ENCODE peak calls at places on chromosomes 3 and 15, in nine cellular contexts. G is neural progenitor cell; N is hepatocyte; Z is GM12865; W is IMR-90; J is breast epithelium; C is endodermal cell; Y is CD8-positive, alpha-beta memory T cell; U is psoas muscle. E is an unnamed sample.

GRCh38 chr15:74430510-74430951 is 3.2 kb downstream of the SEMA7A start:
- DNase-seq in G (no peak), Y (no peak), U (no peak), N (no peak), C (no peak), Z (peak), W (no peak), J (no peak), E (no peak)

GRCh38 chr3:155673411-155673810 is 71.5 kb downstream of the PLCH1 start:
- DNase-seq in J (no peak), G (no peak), Z (no peak), Y (no peak), U (no peak), W (no peak), C (no peak), N (no peak), E (no peak)

GRCh38 chr3:140096037-140096436 is 161.1 kb downstream of the CLSTN2 start:
- DNase-seq in J (no peak), G (no peak), Y (no peak), C (no peak), N (no peak), U (no peak), W (no peak), Z (no peak), E (no peak)

GRCh38 chr3:37072892-37073291 is 79.6 kb downstream of the MLH1 start:
- DNase-seq in Y (no peak), C (no peak), W (peak), Z (no peak), J (peak), G (no peak), N (peak), U (no peak), E (no peak)

GRCh38 chr3:126936853-126937395 is 46.0 kb upstream of the PLXNA1 start:
- DNase-seq in N (no peak), U (no peak), W (no peak), C (no peak), G (no peak), Z (no peak), Y (no peak), J (no peak), E (no peak)

GRCh38 chr15:23095796-23096195 is 40.8 kb downstream of the GOLGA6L1 start:
- DNase-seq in N (no peak), C (no peak), W (no peak), J (no peak), Z (no peak), Y (no peak), G (no peak), U (no peak), E (no peak)

GRCh38 chr3:169813757-169814517 is 1.2 kb upstream of the LRRC34 start:
- DNase-seq in Y (peak), C (peak), J (no peak), G (peak), W (no peak), U (no peak), Z (peak), N (peak), E (peak)

GRCh38 chr3:197953325-197953724 is 3.3 kb downstream of the RPL35A start:
- DNase-seq in C (no peak), J (no peak), G (no peak), U (no peak), N (no peak), Y (no peak), Z (no peak), W (no peak), E (no peak)

GRCh38 chr3:143529018-143529478 is 319.2 kb downstream of the SLC9A9 start:
- DNase-seq in C (no peak), Z (peak), W (no peak), N (no peak), G (no peak), J (no peak), U (peak), Y (peak), E (peak)

GRCh38 chr15:101221858-101222257 is 30.0 kb downstream of the CHSY1 start:
- DNase-seq in J (no peak), W (no peak), G (no peak), N (no peak), Y (no peak), U (no peak), Z (no peak), C (no peak), E (no peak)

GRCh38 chr3:3685721-3686120 is 113.5 kb upstream of the LRRN1 start:
- DNase-seq in G (no peak), Y (no peak), W (no peak), J (no peak), Z (no peak), C (no peak), N (no peak), U (no peak), E (no peak)

GRCh38 chr3:3686907-3687648 is 112.2 kb upstream of the LRRN1 start:
- DNase-seq in W (no peak), J (no peak), N (no peak), G (no peak), Y (no peak), U (no peak), C (no peak), Z (no peak), E (no peak)

GRCh38 chr3:3683261-3683660 is 116.0 kb upstream of the LRRN1 start:
- DNase-seq in W (no peak), Y (no peak), Z (no peak), U (no peak), G (no peak), J (no peak), C (no peak), N (no peak), E (no peak)
- H3K4me3 ChIP-seq in W (no peak), Y (no peak), Z (no peak), U (no peak), G (no peak), J (no peak), C (no peak), N (no peak), E (no peak)

DNA sequence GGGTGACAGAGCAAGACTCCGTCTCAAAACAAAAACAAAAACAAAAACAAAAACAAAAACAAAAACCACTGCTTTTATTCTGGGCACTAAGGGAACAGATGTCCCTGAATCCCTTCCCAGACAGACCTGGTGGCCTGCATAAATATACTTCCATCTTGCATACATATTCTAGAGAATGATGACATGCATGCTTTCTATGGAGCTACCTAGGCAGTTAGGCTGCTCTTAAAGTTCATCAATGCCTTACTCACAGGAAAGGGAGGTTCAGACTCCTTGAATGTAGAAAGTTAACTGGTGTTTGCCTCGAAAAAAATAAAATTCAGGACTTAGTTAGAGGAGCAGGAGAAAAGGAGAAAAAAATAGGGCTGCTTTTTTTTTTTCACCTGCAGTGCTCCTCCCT is 72.6 kb downstream of the C3orf38 start:
- DNase-seq in Z (no peak), J (no peak), C (no peak), N (no peak), W (no peak), Y (no peak), G (no peak), U (no peak), E (no peak)
- H3K4me3 ChIP-seq in Z (no peak), J (no peak), C (no peak), N (no peak), W (no peak), Y (no peak), G (no peak), U (no peak), E (no peak)

GRCh38 chr3:9914559-9915251 is 2.2 kb upstream of the IL17RC start:
- DNase-seq in Z (no peak), U (no peak), N (no peak), W (no peak), Y (no peak), J (no peak), C (peak), G (no peak), E (no peak)
- H3K4me3 ChIP-seq in Z (peak), U (peak), N (no peak), W (no peak), Y (peak), J (peak), C (peak), G (peak), E (peak)

GRCh38 chr3:82001276-82001953 is 240.0 kb upstream of the GBE1 start:
- DNase-seq in Z (no peak), G (no peak), J (no peak), N (no peak), U (no peak), W (no peak), Y (no peak), C (no peak), E (no peak)
- H3K4me3 ChIP-seq in Z (no peak), G (no peak), J (no peak), N (no peak), U (no peak), W (no peak), Y (no peak), C (no peak), E (no peak)

GRCh38 chr3:13550257-13550693 is 1.4 kb downstream of the FBLN2 start:
- DNase-seq in Z (no peak), Y (no peak), J (no peak), C (no peak), G (no peak), N (no peak), W (no peak), U (no peak), E (no peak)
- H3K4me3 ChIP-seq in Z (no peak), Y (no peak), J (peak), C (no peak), G (no peak), N (no peak), W (no peak), U (peak), E (no peak)

GRCh38 chr15:39287322-39288195 is 293.3 kb upstream of the THBS1 start:
- DNase-seq in Z (no peak), G (no peak), Y (no peak), J (no peak), W (peak), U (no peak), C (no peak), N (no peak), E (no peak)
- H3K4me3 ChIP-seq in Z (no peak), G (no peak), Y (no peak), J (no peak), W (no peak), U (no peak), C (no peak), N (no peak), E (no peak)